ENCODE peak calls at places on chromosomes 4 and X, in eight cellular contexts. M is CD8-positive, alpha-beta T cell; R is pancreas; E is K562; G is RWPE2; N is HepG2; C is left lung; V is upper lobe of right lung. D is an unnamed sample.

GRCh38 chr4:180084561-180084960 is 2158.6 kb upstream of the TENM3 start:
- ATAC-seq in M (no peak), N (no peak), C (no peak), R (no peak), E (no peak), V (no peak), G (no peak), D (no peak)

GRCh38 chr4:36269116-36269515 is 12.3 kb upstream of the DTHD1 start:
- ATAC-seq in G (no peak), V (no peak), C (no peak), E (no peak), M (peak), N (no peak), R (no peak), D (no peak)

GRCh38 chr4:139315221-139315675 is 13.0 kb upstream of the NDUFC1 start:
- ATAC-seq in M (no peak), E (peak), N (no peak), R (peak), C (no peak), V (no peak), G (no peak), D (no peak)

GRCh38 chrX:154135458-154136229 is 8.4 kb upstream of the OPN1LW start:
- ATAC-seq in E (no peak), V (no peak), R (no peak), G (no peak), M (peak), N (no peak), C (no peak), D (no peak)

GRCh38 chrX:357693-358471 is 28.8 kb downstream of the PPP2R3B start:
- ATAC-seq in N (no peak), E (no peak), V (no peak), M (peak), R (no peak), G (peak), C (no peak), D (no peak)

GRCh38 chr4:105990933-105991332 is 95.7 kb downstream of the NPNT start:
- ATAC-seq in V (peak), E (peak), G (peak), N (no peak), C (peak), R (peak), M (no peak), D (peak)

GRCh38 chrX:54495814-54496516 is at the start of gene FGD1:
- ATAC-seq in V (peak), N (peak), R (peak), G (peak), C (peak), E (peak), M (peak), D (peak)

GRCh38 chr4:663046-663437 is 11.0 kb downstream of the ATP5ME start:
- ATAC-seq in E (no peak), V (peak), C (peak), R (peak), G (no peak), M (no peak), N (no peak), D (no peak)

GRCh38 chrX:24498975-24499374 is 33.9 kb downstream of the PDK3 start:
- ATAC-seq in V (peak), E (no peak), C (peak), R (peak), M (peak), G (no peak), N (no peak), D (no peak)

GRCh38 chrX:23802431-23802830 is 19.5 kb downstream of the SAT1 start:
- ATAC-seq in R (no peak), G (no peak), C (no peak), M (no peak), N (no peak), E (no peak), V (no peak), D (no peak)

GRCh38 chrX:18172970-18173369 is 47.7 kb downstream of the BEND2 start:
- ATAC-seq in R (no peak), N (no peak), G (no peak), C (no peak), E (peak), M (no peak), V (no peak), D (no peak)

GRCh38 chr4:6772223-6772928 is 10.2 kb upstream of the KIAA0232 start:
- ATAC-seq in V (no peak), G (peak), N (no peak), E (no peak), M (no peak), R (peak), C (no peak), D (no peak)

DNA sequence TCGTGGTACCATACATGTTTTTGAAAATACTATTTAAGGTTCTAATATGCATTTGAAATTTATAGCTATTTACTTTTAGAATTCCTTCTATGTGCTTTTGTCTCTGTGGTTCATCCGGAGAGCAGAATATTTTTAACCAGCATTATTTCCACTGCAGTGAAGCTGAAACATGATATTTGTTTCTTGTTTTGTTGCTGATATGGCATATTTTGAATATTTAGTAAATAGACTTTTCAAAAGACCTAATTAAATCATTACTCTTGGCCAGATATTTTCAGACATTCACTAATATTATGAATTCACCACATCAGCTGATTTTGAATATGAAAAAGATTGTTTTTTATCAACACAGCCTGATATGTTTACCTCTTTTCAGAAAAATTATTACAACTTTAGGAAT is 87.0 kb downstream of the FAT4 start:
- ATAC-seq in V (no peak), G (no peak), E (no peak), R (no peak), M (no peak), N (no peak), C (no peak), D (no peak)
- H3K4me3 ChIP-seq in V (no peak), G (no peak), E (no peak), R (no peak), M (no peak), N (no peak), C (no peak), D (no peak)

GRCh38 chrX:16836371-16836770 is 33.8 kb downstream of the RBBP7 start:
- ATAC-seq in E (peak), R (peak), C (peak), M (peak), G (peak), V (peak), N (peak), D (peak)

GRCh38 chrX:16827225-16827624 is 41.0 kb downstream of the TXLNG start:
- ATAC-seq in C (no peak), R (no peak), N (no peak), M (no peak), E (no peak), V (no peak), G (peak), D (no peak)

GRCh38 chrX:16834811-16835210 is 35.4 kb downstream of the RBBP7 start:
- ATAC-seq in V (no peak), E (no peak), C (no peak), N (no peak), G (no peak), R (no peak), M (no peak), D (no peak)

GRCh38 chrX:16828126-16828908 is 41.8 kb downstream of the RBBP7 start:
- ATAC-seq in V (peak), G (peak), E (no peak), N (no peak), C (peak), M (no peak), R (peak), D (peak)

DNA sequence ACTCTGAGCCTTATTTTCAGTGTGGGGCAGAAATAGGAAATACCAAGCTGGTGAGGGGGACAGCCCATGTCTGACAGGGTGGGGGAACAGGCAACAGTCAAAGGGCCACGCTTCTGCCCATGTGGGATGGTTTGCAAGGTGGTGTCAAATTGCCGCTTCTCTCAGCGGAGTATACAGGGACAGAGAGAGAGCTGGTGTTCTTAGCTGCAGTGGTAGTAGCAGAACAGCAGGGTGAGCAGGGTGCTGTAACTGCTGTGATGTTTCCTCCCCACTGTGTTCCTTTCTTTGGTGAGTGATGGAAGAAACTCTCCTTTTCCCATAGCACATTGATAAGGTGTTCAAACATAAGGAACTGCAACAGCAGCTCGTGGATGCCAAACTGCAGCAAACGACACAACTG is 37.9 kb downstream of the RBBP7 start:
- ATAC-seq in R (peak), C (no peak), V (no peak), G (no peak), M (no peak), E (no peak), N (no peak), D (no peak)
- TF ChIP-seq CTCF in R (no peak), C (no peak), V (no peak), G (no peak), M (no peak), E (no peak), N (no peak), D (no peak)

DNA sequence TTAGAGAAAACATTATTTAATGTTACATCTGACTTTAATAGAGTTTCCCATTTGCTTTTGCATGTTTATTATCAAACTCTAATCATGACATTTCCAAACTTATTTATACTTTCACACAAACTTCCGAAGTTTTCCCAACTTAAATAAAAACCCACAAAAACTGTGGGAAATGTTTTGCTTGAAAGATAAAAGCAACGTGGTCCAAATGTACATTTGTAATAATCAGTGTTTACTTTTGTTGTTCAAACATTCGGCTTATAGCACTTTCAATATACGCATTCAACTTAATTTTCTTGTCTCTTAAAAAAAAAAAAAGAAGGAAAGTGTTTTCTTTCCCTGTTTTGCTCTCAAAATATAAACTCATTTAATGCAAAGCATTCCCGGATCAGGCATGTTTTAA is 51.0 kb downstream of the STX18 start:
- ATAC-seq in G (no peak), V (no peak), E (no peak), R (no peak), C (no peak), M (no peak), N (no peak), D (no peak)
- H3K27ac ChIP-seq in G (no peak), V (no peak), E (no peak), R (no peak), C (no peak), M (no peak), N (peak), D (no peak)

GRCh38 chrX:48927736-48928382 is 9.0 kb upstream of the PIM2 start:
- ATAC-seq in R (no peak), C (no peak), E (no peak), V (no peak), M (no peak), G (no peak), N (no peak), D (no peak)
- H3K4me3 ChIP-seq in R (no peak), C (no peak), E (no peak), V (no peak), M (no peak), G (no peak), N (no peak), D (no peak)

GRCh38 chrX:56031409-56031808 is 200.7 kb upstream of the KLF8 start:
- ATAC-seq in E (no peak), G (no peak), V (no peak), M (no peak), C (no peak), R (no peak), N (no peak), D (no peak)

GRCh38 chrX:56029188-56029587 is 203.0 kb upstream of the KLF8 start:
- ATAC-seq in C (no peak), R (no peak), M (no peak), E (no peak), V (no peak), G (no peak), N (no peak), D (no peak)

GRCh38 chrX:56026816-56027215 is 205.3 kb upstream of the KLF8 start:
- ATAC-seq in V (peak), E (no peak), M (no peak), G (no peak), N (no peak), C (peak), R (no peak), D (no peak)

GRCh38 chrX:56029691-56030090 is 202.5 kb upstream of the KLF8 start:
- ATAC-seq in V (peak), N (no peak), C (peak), R (no peak), E (no peak), G (no peak), M (no peak), D (no peak)

DNA sequence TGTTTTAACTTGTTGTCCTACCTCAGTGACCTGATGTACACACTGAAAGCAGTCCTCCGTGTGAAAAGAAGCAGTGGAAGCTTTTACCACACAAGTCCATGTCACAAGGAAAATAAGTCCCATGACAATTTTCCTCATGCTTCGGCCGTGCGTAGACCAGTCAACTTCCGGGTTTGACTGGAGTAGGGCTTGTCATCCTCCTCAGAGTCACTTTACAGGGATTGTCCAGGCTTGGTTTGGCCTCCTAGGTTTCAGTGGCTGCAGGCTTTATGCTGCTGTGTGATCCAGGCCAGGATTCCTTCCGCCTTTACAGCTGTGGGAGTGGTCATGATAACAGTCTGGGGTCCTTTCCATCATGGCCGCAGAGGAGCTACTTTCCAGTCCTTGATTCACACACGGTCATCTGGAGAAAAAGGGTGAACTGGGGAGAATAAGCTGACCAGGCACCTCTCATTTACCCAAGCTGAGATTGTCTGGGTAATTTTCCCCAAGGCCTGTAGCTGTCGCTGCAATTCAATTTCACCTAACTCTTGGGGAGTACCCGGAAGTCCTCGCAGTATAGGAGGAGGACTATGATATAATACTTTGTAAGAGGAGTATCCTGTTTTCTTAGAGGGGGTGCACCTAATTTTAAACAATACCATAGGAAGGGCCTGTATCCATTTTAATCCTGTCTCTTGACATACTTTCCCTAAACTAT is 206.1 kb upstream of the KLF8 start:
- ATAC-seq in N (no peak), V (peak), M (no peak), G (no peak), C (peak), R (no peak), E (no peak), D (no peak)
- TF ChIP-seq CTCF in N (no peak), V (peak), M (no peak), G (no peak), C (no peak), R (no peak), E (peak), D (no peak)

D was measured in gastroesophageal sphincter.